ENCODE peak calls at places on chromosomes 12 and 14, in four cellular contexts. U, Y, V and M are unnamed samples.

GRCh38 chr14:21300892-21301291 is 21.0 kb downstream of the RPGRIP1 start:
- DNase-seq in U (no peak), Y (peak; percentile 11), V (no peak), M (no peak)

GRCh38 chr14:40464531-40464930 is 1032.3 kb upstream of the FBXO33 start:
- DNase-seq in U (no peak), Y (no peak), V (no peak), M (no peak)

GRCh38 chr14:104939666-104940410 is 15.2 kb downstream of the PLD4 start:
- DNase-seq in U (no peak), Y (no peak), V (no peak), M (no peak)

GRCh38 chr14:34722723-34723545 is 8.5 kb upstream of the CFL2 start:
- DNase-seq in U (peak; percentile 40), Y (peak; percentile 70), V (peak; percentile 73), M (peak; percentile 22)

GRCh38 chr14:78967111-78967809 is 797.1 kb downstream of the NRXN3 start:
- DNase-seq in U (no peak), Y (peak; percentile 82), V (peak; percentile 12), M (no peak)

GRCh38 chr12:3520711-3521110 is 29.7 kb downstream of the PRMT8 start:
- DNase-seq in U (no peak), Y (no peak), V (no peak), M (no peak)

GRCh38 chr14:40318211-40318719 is 886.0 kb upstream of the FBXO33 start:
- DNase-seq in U (no peak), Y (no peak), V (no peak), M (no peak)

GRCh38 chr14:95786566-95786965 is 72.6 kb upstream of the TCL1A start:
- DNase-seq in U (no peak), Y (no peak), V (no peak), M (no peak)

GRCh38 chr12:6647083-6647604 is at the start of gene ACRBP:
- DNase-seq in U (peak; percentile 31), Y (no peak), V (peak; percentile 60), M (no peak)

GRCh38 chr12:59173696-59174095 is 253.4 kb upstream of the LRIG3 start:
- DNase-seq in U (no peak), Y (peak; percentile 6), V (peak; percentile 5), M (no peak)

GRCh38 chr12:117158096-117158495 is 32.2 kb downstream of the FBXO21 start:
- DNase-seq in U (no peak), Y (no peak), V (no peak), M (no peak)

GRCh38 chr12:22380029-22380428 is 45.5 kb upstream of the ST8SIA1 start:
- DNase-seq in U (no peak), Y (no peak), V (no peak), M (no peak)

GRCh38 chr14:55684956-55685584 is 105.1 kb downstream of the KTN1 start:
- DNase-seq in U (no peak), Y (peak; percentile 30), V (peak; percentile 59), M (no peak)

GRCh38 chr12:124120718-124121117 is 147.7 kb downstream of the ZNF664 start:
- DNase-seq in U (no peak), Y (no peak), V (no peak), M (no peak)